ENCODE peak calls at places on chromosomes 2 and 18, in four cellular contexts. U, S, C and W are unnamed samples.

GRCh38 chr2:235170016-235170415 is 218.2 kb downstream of the SH3BP4 start:
- DNase-seq in U (no peak), S (peak), C (no peak), W (no peak)

GRCh38 chr2:172985139-172985874 is 90.3 kb upstream of the MAP3K20 start:
- DNase-seq in U (no peak), S (peak), C (peak), W (no peak)

GRCh38 chr2:241702155-241702404 is 241 bp downstream of the ING5 start:
- DNase-seq in U (no peak), S (no peak), C (no peak), W (peak)

GRCh38 chr2:111118455-111119003 is 2.2 kb upstream of the BCL2L11 start:
- DNase-seq in U (peak), S (no peak), C (no peak), W (no peak)

GRCh38 chr2:9972621-9973445 is 21.3 kb downstream of the GRHL1 start:
- DNase-seq in U (no peak), S (peak), C (peak), W (no peak)

GRCh38 chr18:40882468-40882867 is 1072.6 kb upstream of the PIK3C3 start:
- DNase-seq in U (no peak), S (no peak), C (no peak), W (no peak)

GRCh38 chr2:106038598-106039375 is 155.3 kb downstream of the UXS1 start:
- DNase-seq in U (no peak), S (no peak), C (no peak), W (no peak)

GRCh38 chr2:30688956-30689401 is 118.3 kb downstream of the CAPN13 start:
- DNase-seq in U (no peak), S (peak), C (no peak), W (no peak)

GRCh38 chr18:36535202-36535935 is 237.9 kb downstream of the FHOD3 start:
- DNase-seq in U (no peak), S (no peak), C (no peak), W (no peak)

GRCh38 chr2:121502781-121503180 is 27.9 kb upstream of the RNU4ATAC start:
- DNase-seq in U (no peak), S (no peak), C (no peak), W (no peak)

GRCh38 chr2:191038241-191038725 is 24.3 kb upstream of the STAT1 start:
- DNase-seq in U (no peak), S (peak), C (no peak), W (peak)

GRCh38 chr2:128092656-128093055 is 1.7 kb downstream of the UGGT1 start:
- DNase-seq in U (no peak), S (no peak), C (no peak), W (no peak)

GRCh38 chr18:60018801-60019462 is 119.1 kb downstream of the PMAIP1 start:
- DNase-seq in U (no peak), S (no peak), C (no peak), W (no peak)

GRCh38 chr2:1625281-1626001 is 118.9 kb downstream of the PXDN start:
- DNase-seq in U (no peak), S (peak), C (peak), W (peak)

GRCh38 chr18:31176531-31176930 is 13.9 kb upstream of the DSC1 start:
- DNase-seq in U (no peak), S (no peak), C (no peak), W (no peak)

GRCh38 chr2:102971661-102972060 is 209.8 kb downstream of the TMEM182 start:
- DNase-seq in U (no peak), S (no peak), C (no peak), W (no peak)

GRCh38 chr2:186308347-186308746 is 177.7 kb upstream of the ZC3H15 start:
- DNase-seq in U (no peak), S (no peak), C (no peak), W (peak)

GRCh38 chr2:43877782-43878464 is 39.2 kb downstream of the ABCG8 start:
- DNase-seq in U (peak), S (peak), C (peak), W (peak)

GRCh38 chr2:8230466-8230865 is 451.4 kb upstream of the ID2 start:
- DNase-seq in U (no peak), S (no peak), C (no peak), W (no peak)

GRCh38 chr2:200627110-200627770 is 41.4 kb downstream of the AOX1 start:
- DNase-seq in U (peak), S (no peak), C (no peak), W (no peak)

GRCh38 chr2:196182439-196183171 is 11.2 kb upstream of the STK17B start:
- DNase-seq in U (no peak), S (no peak), C (no peak), W (no peak)